ENCODE peak calls at places on chromosomes 5 and 9, in eight cellular contexts. One of them, this sample, is unnamed.

GRCh38 chr9:77018058-77019009 is 1.1 kb upstream of the FOXB2 start:
- DNase-seq in CD8-positive, alpha-beta memory T cell: no peak
- DNase-seq in fibroblast of the aortic adventitia: no peak
- DNase-seq in cardiac fibroblast: no peak
- DNase-seq in neural progenitor cell: peak
- DNase-seq in heart left ventricle: no peak
- DNase-seq in mammary epithelial cell: no peak
- DNase-seq in epithelial cell of esophagus: no peak
- DNase-seq in this sample: no peak

GRCh38 chr9:137454506-137455360 is 4.4 kb downstream of the NSMF start:
- DNase-seq in CD8-positive, alpha-beta memory T cell: no peak
- DNase-seq in fibroblast of the aortic adventitia: peak
- DNase-seq in cardiac fibroblast: no peak
- DNase-seq in neural progenitor cell: peak
- DNase-seq in heart left ventricle: no peak
- DNase-seq in mammary epithelial cell: no peak
- DNase-seq in epithelial cell of esophagus: peak
- DNase-seq in this sample: no peak

GRCh38 chr5:109410389-109411174 is 808 bp upstream of the PJA2 start:
- DNase-seq in CD8-positive, alpha-beta memory T cell: no peak
- DNase-seq in fibroblast of the aortic adventitia: peak
- DNase-seq in cardiac fibroblast: peak
- DNase-seq in neural progenitor cell: peak
- DNase-seq in heart left ventricle: peak
- DNase-seq in mammary epithelial cell: peak
- DNase-seq in epithelial cell of esophagus: peak
- DNase-seq in this sample: peak

GRCh38 chr5:103273952-103274351 is 15.4 kb downstream of the MACIR start:
- DNase-seq in CD8-positive, alpha-beta memory T cell: no peak
- DNase-seq in fibroblast of the aortic adventitia: no peak
- DNase-seq in cardiac fibroblast: no peak
- DNase-seq in neural progenitor cell: no peak
- DNase-seq in heart left ventricle: no peak
- DNase-seq in mammary epithelial cell: no peak
- DNase-seq in epithelial cell of esophagus: no peak
- DNase-seq in this sample: no peak

GRCh38 chr9:117293199-117294114 is 121.4 kb downstream of the ASTN2 start:
- DNase-seq in CD8-positive, alpha-beta memory T cell: no peak
- DNase-seq in fibroblast of the aortic adventitia: no peak
- DNase-seq in cardiac fibroblast: no peak
- DNase-seq in neural progenitor cell: no peak
- DNase-seq in heart left ventricle: no peak
- DNase-seq in mammary epithelial cell: no peak
- DNase-seq in epithelial cell of esophagus: no peak
- DNase-seq in this sample: no peak

GRCh38 chr5:151298063-151298462 is 5.5 kb downstream of the SLC36A3 start:
- DNase-seq in CD8-positive, alpha-beta memory T cell: no peak
- DNase-seq in fibroblast of the aortic adventitia: peak
- DNase-seq in cardiac fibroblast: no peak
- DNase-seq in neural progenitor cell: peak
- DNase-seq in heart left ventricle: no peak
- DNase-seq in mammary epithelial cell: peak
- DNase-seq in epithelial cell of esophagus: peak
- DNase-seq in this sample: no peak

GRCh38 chr5:125480901-125481300 is 734.5 kb upstream of the ZNF608 start:
- DNase-seq in CD8-positive, alpha-beta memory T cell: no peak
- DNase-seq in fibroblast of the aortic adventitia: peak
- DNase-seq in cardiac fibroblast: no peak
- DNase-seq in neural progenitor cell: no peak
- DNase-seq in heart left ventricle: no peak
- DNase-seq in mammary epithelial cell: no peak
- DNase-seq in epithelial cell of esophagus: no peak
- DNase-seq in this sample: no peak

GRCh38 chr5:139132515-139132914 is 65.7 kb downstream of the SIL1 start:
- DNase-seq in CD8-positive, alpha-beta memory T cell: no peak
- DNase-seq in fibroblast of the aortic adventitia: no peak
- DNase-seq in cardiac fibroblast: no peak
- DNase-seq in neural progenitor cell: no peak
- DNase-seq in heart left ventricle: no peak
- DNase-seq in mammary epithelial cell: no peak
- DNase-seq in epithelial cell of esophagus: no peak
- DNase-seq in this sample: no peak

GRCh38 chr5:135246923-135247795 is 151.9 kb downstream of the MACROH2A1 start:
- DNase-seq in CD8-positive, alpha-beta memory T cell: no peak
- DNase-seq in fibroblast of the aortic adventitia: peak
- DNase-seq in cardiac fibroblast: peak
- DNase-seq in neural progenitor cell: no peak
- DNase-seq in heart left ventricle: no peak
- DNase-seq in mammary epithelial cell: peak
- DNase-seq in epithelial cell of esophagus: peak
- DNase-seq in this sample: no peak

GRCh38 chr9:89328064-89328463 is 9.8 kb downstream of the SECISBP2 start:
- DNase-seq in CD8-positive, alpha-beta memory T cell: no peak
- DNase-seq in fibroblast of the aortic adventitia: no peak
- DNase-seq in cardiac fibroblast: peak
- DNase-seq in neural progenitor cell: no peak
- DNase-seq in heart left ventricle: no peak
- DNase-seq in mammary epithelial cell: no peak
- DNase-seq in epithelial cell of esophagus: no peak
- DNase-seq in this sample: no peak

GRCh38 chr5:115382989-115383388 is 86.5 kb upstream of the CCDC112 start:
- DNase-seq in CD8-positive, alpha-beta memory T cell: no peak
- DNase-seq in fibroblast of the aortic adventitia: no peak
- DNase-seq in cardiac fibroblast: no peak
- DNase-seq in neural progenitor cell: no peak
- DNase-seq in heart left ventricle: no peak
- DNase-seq in mammary epithelial cell: no peak
- DNase-seq in epithelial cell of esophagus: no peak
- DNase-seq in this sample: no peak

DNA sequence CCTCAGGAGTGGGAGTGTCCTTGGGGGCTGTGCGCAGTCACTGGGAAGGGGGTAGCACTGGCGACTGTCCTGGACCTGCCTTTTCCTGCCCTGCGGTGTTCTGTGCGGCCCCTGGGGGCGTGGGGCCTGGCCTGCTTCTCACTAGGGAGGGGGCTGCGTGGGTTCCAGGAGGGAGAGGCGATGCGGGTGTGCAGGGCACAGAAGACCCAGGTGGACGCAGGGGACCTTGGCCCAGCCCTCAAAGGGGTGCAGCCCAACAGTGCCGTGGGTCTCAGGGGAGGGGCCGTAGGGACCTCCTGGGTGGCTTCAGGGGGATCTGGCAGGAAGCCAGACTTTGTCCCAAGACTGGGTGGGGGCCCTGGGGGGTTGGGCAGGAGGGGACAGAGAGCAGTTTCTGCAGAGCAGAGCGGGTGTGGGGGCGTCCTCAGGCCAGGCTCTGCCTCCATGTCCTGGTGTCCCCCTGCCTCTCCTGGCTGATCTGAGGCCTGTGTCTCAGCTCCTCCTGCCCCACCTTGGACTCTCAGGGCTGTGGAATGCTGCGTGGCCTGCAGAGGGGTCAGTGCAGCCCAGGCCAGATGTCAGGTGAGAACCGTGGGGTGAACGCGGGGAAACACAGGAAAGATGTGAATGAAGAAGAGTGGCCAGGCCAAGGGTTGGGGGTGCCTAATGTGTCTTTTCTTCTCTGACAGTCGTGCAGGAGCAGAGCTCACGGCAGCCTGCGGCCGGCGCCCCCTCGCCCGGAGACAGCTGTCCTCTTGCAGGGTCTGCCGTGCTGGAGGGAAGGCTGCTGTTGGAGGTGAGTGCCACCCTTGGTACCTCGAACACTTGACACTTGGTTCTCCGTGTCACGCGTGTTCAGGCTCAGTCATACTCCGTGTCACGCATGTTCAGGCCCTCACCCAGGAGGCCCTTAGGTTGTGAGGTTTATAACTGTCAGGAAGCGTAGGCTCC is 54.7 kb downstream of the AHRR start:
- DNase-seq in CD8-positive, alpha-beta memory T cell: no peak
- DNase-seq in fibroblast of the aortic adventitia: no peak
- DNase-seq in cardiac fibroblast: no peak
- DNase-seq in neural progenitor cell: no peak
- DNase-seq in heart left ventricle: peak
- DNase-seq in mammary epithelial cell: no peak
- DNase-seq in epithelial cell of esophagus: no peak
- DNase-seq in this sample: no peak
- H3K4me3 ChIP-seq in CD8-positive, alpha-beta memory T cell: no peak
- H3K4me3 ChIP-seq in fibroblast of the aortic adventitia: no peak
- H3K4me3 ChIP-seq in cardiac fibroblast: no peak
- H3K4me3 ChIP-seq in neural progenitor cell: no peak
- H3K4me3 ChIP-seq in heart left ventricle: no peak
- H3K4me3 ChIP-seq in mammary epithelial cell: no peak
- H3K4me3 ChIP-seq in epithelial cell of esophagus: no peak
- H3K4me3 ChIP-seq in this sample: no peak

DNA sequence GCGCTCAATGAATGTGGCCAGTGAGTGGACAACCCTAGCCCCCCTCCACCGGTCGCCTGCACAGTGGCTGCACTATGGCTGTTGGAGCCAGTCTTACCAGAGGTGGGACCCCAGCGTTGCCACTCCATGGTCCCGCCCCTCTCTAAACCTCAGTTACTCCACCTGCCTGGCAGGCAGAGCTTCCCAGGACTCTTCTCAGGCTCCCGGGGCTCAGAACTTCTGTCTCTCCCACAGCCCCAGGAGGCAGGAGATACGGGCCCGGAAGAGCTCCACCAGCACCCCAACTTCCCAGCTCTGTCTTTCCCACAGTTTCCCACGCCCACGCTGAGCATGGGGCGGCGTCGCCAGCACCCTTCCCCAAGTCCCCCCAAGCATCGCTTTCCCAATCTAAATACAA is 975 bp downstream of the RASGEF1C start:
- DNase-seq in CD8-positive, alpha-beta memory T cell: no peak
- DNase-seq in fibroblast of the aortic adventitia: no peak
- DNase-seq in cardiac fibroblast: no peak
- DNase-seq in neural progenitor cell: peak
- DNase-seq in heart left ventricle: no peak
- DNase-seq in mammary epithelial cell: no peak
- DNase-seq in epithelial cell of esophagus: no peak
- DNase-seq in this sample: no peak
- H3K4me3 ChIP-seq in CD8-positive, alpha-beta memory T cell: no peak
- H3K4me3 ChIP-seq in fibroblast of the aortic adventitia: no peak
- H3K4me3 ChIP-seq in cardiac fibroblast: no peak
- H3K4me3 ChIP-seq in neural progenitor cell: peak
- H3K4me3 ChIP-seq in heart left ventricle: peak
- H3K4me3 ChIP-seq in mammary epithelial cell: no peak
- H3K4me3 ChIP-seq in epithelial cell of esophagus: no peak
- H3K4me3 ChIP-seq in this sample: no peak

DNA sequence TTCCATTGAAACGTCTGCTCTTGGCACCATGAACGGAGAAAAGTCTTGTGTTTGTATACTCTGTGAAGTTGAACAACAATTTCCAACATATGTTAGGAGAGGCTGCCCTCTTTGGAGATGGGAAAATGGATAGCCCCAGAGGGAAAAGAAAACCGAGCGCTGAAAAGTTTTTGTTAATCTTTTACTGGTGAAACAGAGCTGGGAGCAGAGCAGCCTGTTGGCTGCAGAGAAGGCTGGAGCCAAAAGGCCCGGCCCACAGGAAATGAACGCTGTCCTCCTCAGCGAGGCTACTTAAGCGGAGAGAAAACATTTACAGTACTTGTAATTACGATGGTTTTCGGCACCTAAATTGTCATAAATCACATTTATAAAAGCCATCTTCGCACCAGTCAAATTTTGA is 129.8 kb upstream of the CNTLN start:
- DNase-seq in CD8-positive, alpha-beta memory T cell: no peak
- DNase-seq in fibroblast of the aortic adventitia: peak
- DNase-seq in cardiac fibroblast: peak
- DNase-seq in neural progenitor cell: no peak
- DNase-seq in heart left ventricle: peak
- DNase-seq in mammary epithelial cell: no peak
- DNase-seq in epithelial cell of esophagus: peak
- DNase-seq in this sample: no peak
- H3K4me3 ChIP-seq in CD8-positive, alpha-beta memory T cell: no peak
- H3K4me3 ChIP-seq in fibroblast of the aortic adventitia: peak
- H3K4me3 ChIP-seq in cardiac fibroblast: peak
- H3K4me3 ChIP-seq in neural progenitor cell: no peak
- H3K4me3 ChIP-seq in heart left ventricle: peak
- H3K4me3 ChIP-seq in mammary epithelial cell: no peak
- H3K4me3 ChIP-seq in epithelial cell of esophagus: no peak
- H3K4me3 ChIP-seq in this sample: no peak

GRCh38 chr9:97500263-97500662 is 1.2 kb upstream of the TMOD1 start:
- DNase-seq in CD8-positive, alpha-beta memory T cell: no peak
- DNase-seq in fibroblast of the aortic adventitia: no peak
- DNase-seq in cardiac fibroblast: no peak
- DNase-seq in neural progenitor cell: no peak
- DNase-seq in heart left ventricle: no peak
- DNase-seq in mammary epithelial cell: no peak
- DNase-seq in epithelial cell of esophagus: no peak
- DNase-seq in this sample: no peak

GRCh38 chr9:97500765-97501176 is 695 bp upstream of the TMOD1 start:
- DNase-seq in CD8-positive, alpha-beta memory T cell: no peak
- DNase-seq in fibroblast of the aortic adventitia: no peak
- DNase-seq in cardiac fibroblast: peak
- DNase-seq in neural progenitor cell: no peak
- DNase-seq in heart left ventricle: no peak
- DNase-seq in mammary epithelial cell: no peak
- DNase-seq in epithelial cell of esophagus: no peak
- DNase-seq in this sample: no peak

GRCh38 chr9:97502222-97502983 is 937 bp downstream of the TMOD1 start:
- DNase-seq in CD8-positive, alpha-beta memory T cell: no peak
- DNase-seq in fibroblast of the aortic adventitia: no peak
- DNase-seq in cardiac fibroblast: peak
- DNase-seq in neural progenitor cell: peak
- DNase-seq in heart left ventricle: peak
- DNase-seq in mammary epithelial cell: no peak
- DNase-seq in epithelial cell of esophagus: peak
- DNase-seq in this sample: no peak

GRCh38 chr9:97501972-97502221 is 431 bp downstream of the TMOD1 start:
- DNase-seq in CD8-positive, alpha-beta memory T cell: no peak
- DNase-seq in fibroblast of the aortic adventitia: no peak
- DNase-seq in cardiac fibroblast: no peak
- DNase-seq in neural progenitor cell: peak
- DNase-seq in heart left ventricle: no peak
- DNase-seq in mammary epithelial cell: no peak
- DNase-seq in epithelial cell of esophagus: no peak
- DNase-seq in this sample: no peak

DNA sequence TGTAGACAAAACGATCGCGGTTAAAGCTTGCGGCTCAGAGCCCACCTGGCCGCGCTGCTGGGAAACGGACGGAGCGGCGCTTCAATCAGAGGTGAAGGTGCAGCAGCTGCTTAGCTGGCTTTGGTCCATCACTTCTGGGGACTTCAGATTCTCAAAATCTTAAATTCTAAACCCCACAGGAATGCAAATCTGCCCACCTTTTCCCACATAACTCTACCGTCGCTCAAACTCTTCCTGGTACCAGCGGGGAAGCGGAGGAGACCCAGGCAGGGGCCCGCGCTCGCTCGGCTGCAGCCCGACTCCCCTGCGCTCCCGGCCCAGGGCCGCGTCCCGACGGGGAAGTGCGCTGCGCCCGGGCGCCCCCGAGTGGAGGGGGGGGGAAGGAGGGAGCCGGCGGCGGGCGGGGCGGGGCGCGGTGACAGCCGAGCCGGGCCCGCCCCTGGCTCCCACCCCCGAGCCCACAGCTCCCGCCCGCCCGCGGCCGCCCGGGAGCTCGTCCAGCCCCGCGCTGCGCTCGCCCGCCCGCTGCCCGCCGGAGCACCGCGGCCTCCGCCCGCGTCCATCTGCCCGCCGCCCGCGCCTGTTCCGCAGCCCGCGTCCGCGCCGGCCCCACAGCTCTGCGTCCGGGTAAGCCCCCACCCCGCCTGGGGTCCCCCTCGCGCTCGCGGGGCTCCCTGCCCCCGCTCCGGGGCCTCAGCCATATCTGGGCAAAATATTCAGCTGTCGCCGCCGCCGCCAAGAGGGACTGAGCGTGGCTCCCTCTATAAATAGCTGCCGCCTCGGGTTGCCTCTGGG is at the start of gene TMOD1:
- DNase-seq in CD8-positive, alpha-beta memory T cell: no peak
- DNase-seq in fibroblast of the aortic adventitia: no peak
- DNase-seq in cardiac fibroblast: peak
- DNase-seq in neural progenitor cell: peak
- DNase-seq in heart left ventricle: peak
- DNase-seq in mammary epithelial cell: peak
- DNase-seq in epithelial cell of esophagus: peak
- DNase-seq in this sample: peak
- H3K4me3 ChIP-seq in CD8-positive, alpha-beta memory T cell: peak
- H3K4me3 ChIP-seq in fibroblast of the aortic adventitia: peak
- H3K4me3 ChIP-seq in cardiac fibroblast: peak
- H3K4me3 ChIP-seq in neural progenitor cell: peak
- H3K4me3 ChIP-seq in heart left ventricle: peak
- H3K4me3 ChIP-seq in mammary epithelial cell: peak
- H3K4me3 ChIP-seq in epithelial cell of esophagus: peak
- H3K4me3 ChIP-seq in this sample: peak